ENCODE peak calls at places on chromosomes 16 and 17, in four cellular contexts. V is psoas muscle, U is prostate gland, W is upper lobe of right lung. H is an unnamed sample. For H3K4me1, the result is how much of the 10 kb centered on the place peaks cover.

GRCh38 chr17:76953926-76954325 is 85.7 kb downstream of the MGAT5B start:
- DNase-seq in W (no peak), U (no peak), V (no peak), H (no peak)

GRCh38 chr16:24850289-24850931 is 4.6 kb downstream of the SLC5A11 start:
- DNase-seq in V (no peak), W (no peak), U (no peak), H (no peak)

GRCh38 chr17:39244016-39244599 is 18.4 kb upstream of the STAC2 start:
- DNase-seq in W (no peak), V (no peak), U (no peak), H (no peak)

GRCh38 chr16:85296859-85297698 is 184.8 kb upstream of the CIBAR2 start:
- DNase-seq in W (peak), U (no peak), V (peak), H (peak)

GRCh38 chr16:1488619-1489018 is at the start of gene PTX4:
- DNase-seq in W (no peak), U (no peak), V (no peak), H (no peak)

GRCh38 chr17:61452301-61453290 is at the start of gene TBX4:
- DNase-seq in W (no peak), U (no peak), V (no peak), H (no peak)

GRCh38 chr17:77366558-77367245 is 225.9 kb downstream of the SEC14L1 start:
- DNase-seq in U (no peak), W (no peak), V (peak), H (no peak)

GRCh38 chr16:51952500-51952899 is 594.4 kb downstream of the TOX3 start:
- DNase-seq in V (no peak), U (no peak), W (no peak), H (no peak)

GRCh38 chr17:75077490-75078096 is 10.2 kb upstream of the SLC16A5 start:
- DNase-seq in W (peak), U (peak), V (peak), H (peak)

GRCh38 chr17:9226794-9227135 is 205.5 kb downstream of the NTN1 start:
- DNase-seq in W (no peak), V (peak), U (no peak), H (no peak)

GRCh38 chr17:39406951-39407350 is 5.5 kb upstream of the FBXL20 start:
- DNase-seq in U (no peak), V (no peak), W (no peak), H (no peak)

GRCh38 chr16:68736561-68736960 is 531 bp upstream of the CDH1 start:
- DNase-seq in U (no peak), W (no peak), V (no peak), H (no peak)

GRCh38 chr16:8948069-8948593 is 15.6 kb downstream of the USP7 start:
- DNase-seq in V (no peak), W (no peak), U (no peak), H (no peak)

GRCh38 chr17:11142231-11142630 is 98.8 kb upstream of the SHISA6 start:
- DNase-seq in W (no peak), U (no peak), V (no peak), H (no peak)

GRCh38 chr16:21599158-21599993 is at the start of gene METTL9:
- DNase-seq in W (peak), V (peak), U (peak), H (peak)

GRCh38 chr16:27498426-27498825 is 51.3 kb downstream of the GTF3C1 start:
- DNase-seq in V (no peak), W (no peak), U (no peak), H (no peak)

GRCh38 chr17:32854834-32855389 is 22.0 kb downstream of the MYO1D start:
- DNase-seq in V (no peak), W (no peak), U (no peak), H (no peak)

GRCh38 chr16:78288915-78289314 is 189.5 kb downstream of the WWOX start:
- DNase-seq in U (no peak), W (no peak), V (no peak), H (no peak)

GRCh38 chr16:21100447-21100846 is 50.2 kb downstream of the DNAH3 start:
- DNase-seq in V (no peak), W (no peak), U (no peak), H (no peak)

GRCh38 chr17:62919388-62919787 is 46.6 kb upstream of the TANC2 start:
- DNase-seq in V (no peak), W (no peak), U (no peak), H (no peak)

GRCh38 chr17:7589204-7589868 is 558 bp downstream of the SOX15 start:
- DNase-seq in V (peak), W (peak), U (peak), H (no peak)

GRCh38 chr17:58340623-58340876 is 11.5 kb downstream of the SUPT4H1 start:
- DNase-seq in U (no peak), V (no peak), W (no peak), H (no peak)
- H3K4me1 ChIP-seq in U (under half), V (under half), W (under half), H (under half)

GRCh38 chr16:69932691-69933392 is 18.3 kb upstream of the CLEC18A start:
- DNase-seq in V (no peak), U (no peak), W (no peak), H (no peak)
- H3K4me3 ChIP-seq in V (no peak), U (no peak), W (no peak), H (no peak)

GRCh38 chr16:70694088-70694487 is 8.2 kb upstream of the MTSS2 start:
- DNase-seq in U (no peak), V (peak), W (no peak), H (peak)

GRCh38 chr16:70696368-70696767 is 10.5 kb upstream of the MTSS2 start:
- DNase-seq in W (no peak), U (no peak), V (peak), H (no peak)

GRCh38 chr16:70696952-70697600 is 11.2 kb upstream of the MTSS2 start:
- DNase-seq in U (peak), V (no peak), W (peak), H (no peak)

GRCh38 chr16:70694517-70695218 is 8.8 kb upstream of the MTSS2 start:
- DNase-seq in W (no peak), U (no peak), V (peak), H (no peak)

DNA sequence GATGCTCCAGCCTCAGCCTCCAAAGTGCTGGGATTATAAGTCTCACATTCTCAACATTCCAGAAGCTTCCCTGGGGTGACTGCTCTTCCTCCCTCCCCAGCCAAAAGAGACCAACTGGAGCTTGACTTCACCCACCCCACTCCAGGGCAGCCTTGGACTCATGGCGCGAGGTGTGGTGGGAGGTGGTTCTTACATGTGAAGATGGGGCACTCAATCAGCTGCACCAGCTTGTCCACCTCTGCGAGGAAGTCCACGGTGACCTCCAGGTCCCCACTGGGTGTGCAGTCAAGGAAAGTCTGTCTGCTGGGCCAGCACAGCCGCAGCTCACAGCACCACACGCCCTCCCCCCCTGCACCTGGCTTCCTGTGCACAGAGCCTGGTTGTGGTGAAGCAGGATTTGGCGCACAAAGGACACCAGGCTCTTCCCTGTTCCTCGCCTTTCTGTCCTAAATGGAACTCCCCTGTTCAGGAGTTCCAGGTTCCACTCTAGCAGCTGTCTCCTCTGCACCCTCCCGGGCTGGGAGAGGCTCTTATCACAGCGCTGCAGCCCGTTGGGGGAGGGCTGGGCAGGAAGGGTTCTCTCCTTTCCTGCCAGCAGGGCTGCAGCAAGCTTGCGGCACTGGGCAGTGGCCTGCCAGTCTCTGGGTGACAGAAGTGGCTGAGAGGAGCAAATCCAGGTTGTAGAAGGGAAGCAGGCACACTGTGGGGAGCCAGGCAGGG is 9.7 kb upstream of the MTSS2 start:
- DNase-seq in W (peak), V (peak), U (no peak), H (no peak)
- TF ChIP-seq CTCF in W (no peak), V (no peak), U (peak), H (no peak)

GRCh38 chr17:79844869-79845600 is 5.8 kb upstream of the CBX4 start:
- DNase-seq in W (peak), U (no peak), V (peak), H (peak)
- H3K4me1 ChIP-seq in W (under half), U (under half), V (under half), H (under half)

DNA sequence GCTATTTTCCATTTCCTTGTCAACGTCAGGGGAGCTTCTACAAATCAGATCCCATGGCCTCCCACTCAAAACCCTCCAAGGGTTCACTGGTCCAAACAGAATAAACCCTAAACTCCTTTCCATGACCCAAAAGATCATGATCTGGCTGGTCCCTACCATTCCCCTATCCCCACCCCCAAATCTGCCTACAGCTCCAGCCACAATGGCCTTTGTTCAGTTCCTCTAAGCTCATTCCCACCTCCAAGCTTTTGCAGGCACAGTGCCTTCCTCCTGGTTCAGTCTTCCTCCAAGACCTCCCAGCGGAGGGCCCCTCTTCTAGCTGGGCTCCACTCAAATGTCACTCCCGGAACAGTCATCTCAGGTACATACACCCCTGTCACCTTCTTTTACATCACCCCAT is 2.0 kb downstream of the GPRC5B start:
- DNase-seq in V (no peak), U (no peak), W (no peak), H (no peak)
- H3K4me3 ChIP-seq in V (peak), U (peak), W (peak), H (no peak)

GRCh38 chr17:49327835-49328784 is 33.9 kb downstream of the ZNF652 start:
- DNase-seq in W (no peak), U (no peak), V (no peak), H (no peak)

DNA sequence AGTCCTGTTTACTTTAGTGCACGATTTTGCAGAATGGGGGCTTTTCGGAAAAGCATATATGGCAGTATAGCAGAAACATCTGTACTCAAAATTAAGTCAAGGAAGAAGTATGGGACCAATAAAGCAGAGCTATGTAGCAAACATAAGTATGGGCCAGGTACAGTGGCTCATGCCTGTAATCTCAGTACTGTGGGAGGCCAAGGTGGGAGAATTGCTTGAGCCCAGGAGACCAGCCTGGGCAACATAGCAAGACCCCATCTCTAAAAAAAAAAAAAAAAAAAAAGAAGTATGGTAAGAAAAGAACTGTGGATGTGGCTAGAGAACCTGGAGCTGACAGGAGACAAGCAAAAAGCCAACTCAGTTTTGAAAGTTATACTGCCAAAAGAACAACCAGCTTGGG is 36.1 kb downstream of the ZNF652 start:
- DNase-seq in W (no peak), V (no peak), U (no peak), H (no peak)
- TF ChIP-seq CTCF in W (no peak), V (no peak), U (no peak), H (no peak)

DNA sequence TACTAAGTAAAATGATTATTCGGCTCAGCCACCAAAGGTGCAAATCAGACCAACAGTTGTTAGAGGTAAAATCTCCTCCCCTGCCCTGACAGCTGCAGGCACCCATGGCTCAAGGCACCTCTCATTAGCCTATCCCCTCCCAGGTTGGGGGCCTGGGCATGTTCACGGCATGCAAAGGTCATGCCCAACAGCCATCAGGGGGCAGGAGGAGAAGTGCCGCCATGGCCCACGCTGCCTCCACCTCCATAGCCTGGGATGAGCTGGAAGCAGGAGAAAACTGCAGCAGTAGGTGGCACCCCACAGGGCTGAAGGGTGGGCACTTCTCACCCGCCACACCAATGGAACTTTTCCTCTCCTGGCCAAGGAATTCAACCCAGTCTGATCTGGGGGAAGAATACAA is 146.4 kb upstream of the COX10 start:
- DNase-seq in U (no peak), V (peak), W (no peak), H (no peak)
- H3K4me1 ChIP-seq in U (under half), V (under half), W (under half), H (under half)